ENCODE peak calls at places on chromosome 17, in five cellular contexts. E is GM12878, M is SK-N-SH, U is A549, B is H1. N is an unnamed sample.

GRCh38 chr17:7383742-7384488 is 3.0 kb downstream of the TNK1 start:
- DNase-seq in B (no peak), M (peak; percentile 95), U (no peak), E (no peak), N (no peak)

GRCh38 chr17:44894642-44895041 is 4.6 kb downstream of the EFTUD2 start:
- DNase-seq in E (no peak), M (no peak), U (no peak), B (no peak), N (no peak)

GRCh38 chr17:45382226-45382625 is 50.4 kb downstream of the ARHGAP27 start:
- DNase-seq in E (no peak), M (no peak), B (no peak), U (no peak), N (no peak)

GRCh38 chr17:61385869-61386245 is 13.8 kb upstream of the TBX2 start:
- DNase-seq in U (no peak), M (no peak), B (no peak), E (no peak), N (no peak)

GRCh38 chr17:2841606-2842005 is 45.4 kb downstream of the RAP1GAP2 start:
- DNase-seq in M (no peak), B (no peak), U (no peak), E (no peak), N (no peak)

GRCh38 chr17:79929257-79930076 is 90.2 kb upstream of the CBX4 start:
- DNase-seq in M (no peak), U (no peak), E (no peak), B (no peak), N (no peak)

GRCh38 chr17:66711936-66712335 is 123.0 kb upstream of the CACNG5 start:
- DNase-seq in M (no peak), B (peak; percentile 47), U (no peak), E (no peak), N (no peak)

GRCh38 chr17:7279453-7279852 is 2.1 kb upstream of the SLC2A4 start:
- DNase-seq in U (no peak), E (no peak), M (no peak), B (no peak), N (no peak)

GRCh38 chr17:4852504-4853075 is 19.4 kb downstream of the MINK1 start:
- DNase-seq in M (peak; percentile 48), E (no peak), B (no peak), U (no peak), N (no peak)

GRCh38 chr17:54876656-54877195 is 23.9 kb upstream of the TOM1L1 start:
- DNase-seq in U (no peak), M (no peak), B (no peak), E (no peak), N (no peak)

GRCh38 chr17:79368521-79368920 is 242.3 kb downstream of the RBFOX3 start:
- DNase-seq in E (no peak), B (no peak), M (no peak), U (no peak), N (no peak)

GRCh38 chr17:58320570-58321323 is 7.8 kb downstream of the TSPOAP1 start:
- DNase-seq in B (no peak), E (no peak), U (no peak), M (no peak), N (no peak)

GRCh38 chr17:6507535-6507934 is 48.8 kb downstream of the PITPNM3 start:
- DNase-seq in M (no peak), E (no peak), U (peak; percentile 92), B (no peak), N (peak; percentile 51)

GRCh38 chr17:44314524-44314868 is 6.1 kb downstream of the RUNDC3A start:
- DNase-seq in E (no peak), M (peak; percentile 31), B (no peak), U (no peak), N (no peak)

GRCh38 chr17:34756670-34757021 is 177.3 kb downstream of the TMEM132E start:
- DNase-seq in U (no peak), E (no peak), B (no peak), M (no peak), N (no peak)

GRCh38 chr17:37671028-37671812 is 28.0 kb upstream of the DDX52 start:
- DNase-seq in E (no peak), M (no peak), U (no peak), B (no peak), N (no peak)

GRCh38 chr17:66302761-66303626 is 581 bp downstream of the PRKCA start:
- DNase-seq in B (no peak), M (peak; percentile 80), U (peak; percentile 58), E (no peak), N (no peak)

GRCh38 chr17:16129441-16129840 is 85.9 kb downstream of the NCOR1 start:
- DNase-seq in E (no peak), U (no peak), B (no peak), M (no peak), N (no peak)

GRCh38 chr17:3993493-3994220 is 29.4 kb upstream of the ATP2A3 start:
- DNase-seq in U (no peak), E (peak; percentile 63), M (no peak), B (no peak), N (no peak)

GRCh38 chr17:62895256-62895649 is 70.8 kb upstream of the TANC2 start:
- DNase-seq in B (no peak), E (no peak), U (no peak), M (no peak), N (no peak)

GRCh38 chr17:46194393-46195216 is 1.4 kb upstream of the KANSL1 start:
- DNase-seq in U (peak; percentile 84), B (no peak), M (peak; percentile 58), E (peak; percentile 89), N (peak; percentile 39)

GRCh38 chr17:75394332-75394918 is 11.1 kb downstream of the GRB2 start:
- DNase-seq in U (no peak), M (peak; percentile 46), B (no peak), E (no peak), N (no peak)
- TF ChIP-seq RAD21 in U (no peak), M (no peak), B (no peak), E (no peak), N (no peak)

GRCh38 chr17:48681609-48682008 is 40.7 kb downstream of the PRAC1 start:
- DNase-seq in B (no peak), E (no peak), U (no peak), M (no peak), N (no peak)

GRCh38 chr17:48676963-48677558 is 45.3 kb downstream of the PRAC1 start:
- DNase-seq in B (no peak), E (no peak), M (no peak), U (no peak), N (no peak)

GRCh38 chr17:48679385-48680096 is 42.8 kb downstream of the PRAC1 start:
- DNase-seq in B (no peak), M (no peak), E (no peak), U (no peak), N (no peak)

GRCh38 chr17:48678141-48678971 is 44.0 kb downstream of the PRAC1 start:
- DNase-seq in B (peak; percentile 51), E (peak; percentile 9), M (peak; percentile 87), U (peak; percentile 86), N (peak; percentile 28)
- TF ChIP-seq RAD21 in B (peak; percentile 98), E (peak; percentile 85), M (peak; percentile 70), U (peak; percentile 97), N (peak; percentile 98)

GRCh38 chr17:82497483-82498405 is 21.8 kb upstream of the FOXK2 start:
- DNase-seq in E (no peak), M (no peak), U (no peak), B (no peak), N (no peak)
- TF ChIP-seq RAD21 in E (no peak), M (no peak), U (no peak), B (no peak), N (no peak)

GRCh38 chr17:38926290-38927070 is 1.1 kb downstream of the LASP1NB start:
- DNase-seq in E (no peak), M (no peak), U (no peak), B (no peak), N (no peak)

GRCh38 chr17:38920374-38921291 is 4.8 kb upstream of the LASP1NB start:
- DNase-seq in M (no peak), E (no peak), U (no peak), B (no peak), N (no peak)

GRCh38 chr17:38921756-38922411 is 3.5 kb upstream of the LASP1NB start:
- DNase-seq in E (no peak), M (no peak), U (no peak), B (no peak), N (no peak)

GRCh38 chr17:38922538-38923291 is 2.7 kb upstream of the LASP1NB start:
- DNase-seq in U (no peak), E (no peak), M (peak; percentile 52), B (no peak), N (no peak)

DNA sequence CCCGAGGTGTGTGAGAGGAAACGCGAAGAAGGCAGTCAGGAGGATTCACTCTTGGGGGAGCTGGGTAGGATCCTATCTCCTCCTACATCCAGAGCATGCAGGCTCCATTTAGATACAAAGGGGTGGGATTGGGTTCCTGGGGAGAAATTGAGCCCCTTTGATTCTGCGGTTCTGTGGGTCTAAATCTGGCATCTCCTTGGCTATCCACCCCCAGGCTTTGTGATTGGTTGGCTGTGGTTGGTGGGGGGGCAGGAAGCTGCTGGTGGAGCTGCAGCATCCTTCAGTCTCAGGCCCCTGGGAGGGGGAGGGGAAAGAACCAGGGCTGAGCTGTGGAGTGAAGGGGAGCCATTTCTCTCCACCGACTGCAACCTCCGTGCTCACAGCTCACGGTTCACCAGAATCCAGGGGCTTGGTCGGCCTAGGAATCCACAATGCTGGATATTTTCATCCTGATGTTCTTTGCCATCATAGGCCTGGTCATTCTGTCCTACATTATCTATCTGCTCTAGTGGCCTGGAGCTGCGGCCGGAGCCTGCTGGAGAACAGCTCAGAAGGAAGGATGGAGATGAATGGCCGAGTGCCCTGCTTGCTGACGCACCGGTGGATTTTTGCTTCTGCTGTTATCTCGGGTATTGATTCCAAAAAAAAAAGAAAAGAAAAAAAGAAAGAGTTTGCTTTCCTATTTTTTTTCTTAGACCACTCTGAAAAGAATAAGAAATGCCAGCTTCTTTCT is at the start of gene LASP1NB:
- DNase-seq in M (peak; percentile 93), U (no peak), E (no peak), B (no peak), N (no peak)
- TF ChIP-seq RAD21 in M (peak; percentile 25), U (no peak), E (no peak), B (no peak), N (no peak)

GRCh38 chr17:65185060-65185459 is 47.9 kb downstream of the RGS9 start:
- DNase-seq in B (no peak), U (no peak), E (no peak), M (peak; percentile 83), N (no peak)

GRCh38 chr17:65185686-65186382 is 48.7 kb downstream of the RGS9 start:
- DNase-seq in E (no peak), U (no peak), B (no peak), M (peak; percentile 68), N (no peak)

GRCh38 chr17:65182233-65182632 is 45.1 kb downstream of the RGS9 start:
- DNase-seq in B (no peak), U (no peak), E (peak; percentile 78), M (no peak), N (no peak)

GRCh38 chr17:65184235-65184959 is 47.2 kb downstream of the RGS9 start:
- DNase-seq in E (no peak), U (no peak), B (no peak), M (peak; percentile 53), N (no peak)

DNA sequence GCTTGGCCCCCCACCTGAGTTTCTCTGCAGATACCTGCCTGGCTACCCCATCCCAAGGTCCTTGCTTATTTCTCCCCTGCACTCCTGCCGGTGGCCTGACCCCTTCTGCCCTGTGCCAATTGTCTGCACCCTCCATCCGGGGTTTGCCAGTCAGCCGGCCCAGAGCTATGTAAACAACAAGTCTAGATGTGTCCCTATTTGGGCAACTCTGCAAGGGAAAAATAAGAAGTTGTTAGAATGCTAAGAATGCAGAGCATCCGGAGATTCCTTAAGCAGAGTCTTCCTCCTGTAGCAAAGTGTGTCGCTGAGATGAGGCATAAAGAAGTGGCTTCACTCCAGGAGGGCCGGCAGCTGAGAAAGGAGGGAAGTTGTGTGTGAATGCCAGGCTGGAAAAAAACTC is 46.6 kb downstream of the RGS9 start:
- DNase-seq in U (peak; percentile 35), M (no peak), B (peak; percentile 62), E (no peak), N (no peak)
- TF ChIP-seq RAD21 in U (no peak), M (no peak), B (no peak), E (no peak), N (no peak)

N was measured in HCT116.